ENCODE peak calls at places on chromosomes 2 and 18, in five cellular contexts. A, H, J, V and T are unnamed samples.

GRCh38 chr2:85753525-85754312 is at the start of gene ATOH8:
- DNase-seq in V (peak; percentile 87), A (peak; percentile 15), J (peak; percentile 88), H (peak; percentile 37), T (no peak)

GRCh38 chr2:31476511-31477171 is 62.1 kb upstream of the XDH start:
- DNase-seq in H (no peak), V (no peak), J (no peak), A (no peak), T (no peak)

GRCh38 chr2:155256803-155257202 is 558.3 kb downstream of the KCNJ3 start:
- DNase-seq in H (no peak), J (no peak), A (peak; percentile 8), V (no peak), T (no peak)

GRCh38 chr2:62215306-62216064 is 19.6 kb downstream of the B3GNT2 start:
- DNase-seq in J (no peak), H (no peak), V (no peak), A (no peak), T (no peak)

GRCh38 chr18:40904295-40904694 is 1050.7 kb upstream of the PIK3C3 start:
- DNase-seq in A (no peak), J (peak; percentile 28), V (no peak), H (no peak), T (no peak)

GRCh38 chr2:20357588-20358394 is 7.1 kb upstream of the PUM2 start:
- DNase-seq in V (no peak), J (no peak), A (no peak), H (no peak), T (no peak)

GRCh38 chr2:215736653-215737290 is 276.6 kb downstream of the MREG start:
- DNase-seq in V (no peak), J (peak; percentile 60), A (no peak), H (no peak), T (peak; percentile 46)

GRCh38 chr2:14557921-14558320 is 74.6 kb upstream of the LRATD1 start:
- DNase-seq in H (no peak), V (no peak), J (no peak), A (no peak), T (no peak)

GRCh38 chr2:226247289-226248275 is 552.0 kb downstream of the IRS1 start:
- DNase-seq in A (no peak), V (no peak), H (no peak), J (peak; percentile 20), T (no peak)